ENCODE peak calls at places on chromosomes 1 and 21, in five cellular contexts. B is Kasumi-1; T is activated T-cell treated with anti-CD3 and anti-CD28 coated beads, Interleukin-2, amount 50 U/mL, for 72 hours; L is activated CD8-positive, alpha-beta T cell treated with anti-CD3 and anti-CD28 coated beads, Interleukin-2, amount 10 ng/mL, durations not matched to agents 7 days and 5 days; A is HT-29. D is an unnamed sample.

GRCh38 chr1:1068374-1069060 is 5.6 kb downstream of the RNF223 start:
- DNase-seq in L (peak; percentile 73), B (no peak), T (peak; percentile 73), A (peak; percentile 86), D (no peak)

GRCh38 chr1:38733761-38734160 is 125.8 kb downstream of the RRAGC start:
- DNase-seq in T (no peak), L (no peak), B (no peak), A (no peak), D (no peak)

GRCh38 chr1:212470059-212470458 is 37.3 kb downstream of the NENF start:
- DNase-seq in L (no peak), B (no peak), T (no peak), A (peak; percentile 63), D (no peak)

GRCh38 chr1:10056599-10056987 is 23.8 kb downstream of the UBE4B start:
- DNase-seq in L (no peak), B (no peak), A (no peak), T (no peak), D (peak; percentile 40)

GRCh38 chr1:205826407-205826806 is 13.4 kb upstream of the SLC41A1 start:
- DNase-seq in B (no peak), A (no peak), T (no peak), L (no peak), D (peak; percentile 37)

GRCh38 chr1:203522237-203522636 is 28.3 kb downstream of the OPTC start:
- DNase-seq in L (no peak), A (no peak), B (no peak), T (no peak), D (no peak)

GRCh38 chr21:32301596-32301995 is 2.9 kb downstream of the MRAP start:
- DNase-seq in L (no peak), B (no peak), T (no peak), A (no peak), D (no peak)

GRCh38 chr1:201173736-201174135 is 16.9 kb upstream of the IGFN1 start:
- DNase-seq in B (no peak), T (no peak), A (no peak), L (no peak), D (no peak)

GRCh38 chr1:44048816-44049215 is 17.6 kb upstream of the SLC6A9 start:
- DNase-seq in A (no peak), L (no peak), B (no peak), T (no peak), D (no peak)

D was measured in GM10248.